ENCODE peak calls at places on chromosomes 16 and 17, in five cellular contexts. One of them, this sample, is unnamed.

GRCh38 chr17:80261159-80261894 is 675 bp downstream of the RNF213 start:
- DNase-seq in stimulated activated naive CD4-positive, alpha-beta T cell: peak; percentile 83
- DNase-seq in MM.1S: peak; percentile 42
- DNase-seq in psoas muscle: peak; percentile 74
- DNase-seq in anterior cingulate cortex: peak; percentile 46
- DNase-seq in this sample: peak; percentile 59

GRCh38 chr17:81550830-81551457 is 1.2 kb downstream of the FAAP100 start:
- DNase-seq in stimulated activated naive CD4-positive, alpha-beta T cell: no peak
- DNase-seq in MM.1S: no peak
- DNase-seq in psoas muscle: peak; percentile 51
- DNase-seq in anterior cingulate cortex: no peak
- DNase-seq in this sample: no peak

GRCh38 chr16:48612621-48613020 is 2.6 kb upstream of the N4BP1 start:
- DNase-seq in stimulated activated naive CD4-positive, alpha-beta T cell: peak; percentile 34
- DNase-seq in MM.1S: peak; percentile 33
- DNase-seq in psoas muscle: no peak
- DNase-seq in anterior cingulate cortex: no peak
- DNase-seq in this sample: no peak

GRCh38 chr17:76371656-76372628 is 12.5 kb upstream of the SPHK1 start:
- DNase-seq in stimulated activated naive CD4-positive, alpha-beta T cell: no peak
- DNase-seq in MM.1S: no peak
- DNase-seq in psoas muscle: no peak
- DNase-seq in anterior cingulate cortex: no peak
- DNase-seq in this sample: no peak

GRCh38 chr17:205176-205538 is 23.7 kb upstream of the DOC2B start:
- DNase-seq in stimulated activated naive CD4-positive, alpha-beta T cell: no peak
- DNase-seq in MM.1S: no peak
- DNase-seq in psoas muscle: peak; percentile 45
- DNase-seq in anterior cingulate cortex: no peak
- DNase-seq in this sample: no peak

GRCh38 chr17:63694229-63694973 is 5.5 kb downstream of the LIMD2 start:
- DNase-seq in stimulated activated naive CD4-positive, alpha-beta T cell: no peak
- DNase-seq in MM.1S: no peak
- DNase-seq in psoas muscle: no peak
- DNase-seq in anterior cingulate cortex: no peak
- DNase-seq in this sample: no peak

GRCh38 chr17:77151236-77151635 is 10.5 kb downstream of the SEC14L1 start:
- DNase-seq in stimulated activated naive CD4-positive, alpha-beta T cell: no peak
- DNase-seq in MM.1S: peak; percentile 5
- DNase-seq in psoas muscle: no peak
- DNase-seq in anterior cingulate cortex: no peak
- DNase-seq in this sample: no peak

GRCh38 chr17:9677411-9677810 is 32.1 kb downstream of the USP43 start:
- DNase-seq in stimulated activated naive CD4-positive, alpha-beta T cell: no peak
- DNase-seq in MM.1S: no peak
- DNase-seq in psoas muscle: no peak
- DNase-seq in anterior cingulate cortex: no peak
- DNase-seq in this sample: no peak

GRCh38 chr17:42669705-42670198 is 7.0 kb downstream of the PLEKHH3 start:
- DNase-seq in stimulated activated naive CD4-positive, alpha-beta T cell: no peak
- DNase-seq in MM.1S: no peak
- DNase-seq in psoas muscle: no peak
- DNase-seq in anterior cingulate cortex: no peak
- DNase-seq in this sample: no peak

GRCh38 chr17:79808763-79809529 is 12.1 kb upstream of the CBX8 start:
- DNase-seq in stimulated activated naive CD4-positive, alpha-beta T cell: no peak
- DNase-seq in MM.1S: peak; percentile 28
- DNase-seq in psoas muscle: no peak
- DNase-seq in anterior cingulate cortex: no peak
- DNase-seq in this sample: peak; percentile 71

GRCh38 chr17:33055746-33056145 is 64.1 kb downstream of the SPACA3 start:
- DNase-seq in stimulated activated naive CD4-positive, alpha-beta T cell: no peak
- DNase-seq in MM.1S: no peak
- DNase-seq in psoas muscle: no peak
- DNase-seq in anterior cingulate cortex: no peak
- DNase-seq in this sample: no peak

GRCh38 chr17:16486373-16487250 is 5.4 kb downstream of the LRRC75A start:
- DNase-seq in stimulated activated naive CD4-positive, alpha-beta T cell: no peak
- DNase-seq in MM.1S: no peak
- DNase-seq in psoas muscle: peak; percentile 93
- DNase-seq in anterior cingulate cortex: peak; percentile 84
- DNase-seq in this sample: peak; percentile 94

GRCh38 chr17:73902416-73903181 is 258.4 kb upstream of the SDK2 start:
- DNase-seq in stimulated activated naive CD4-positive, alpha-beta T cell: no peak
- DNase-seq in MM.1S: peak; percentile 19
- DNase-seq in psoas muscle: no peak
- DNase-seq in anterior cingulate cortex: peak; percentile 6
- DNase-seq in this sample: no peak

GRCh38 chr17:72977768-72978417 is 114.6 kb downstream of the SLC39A11 start:
- DNase-seq in stimulated activated naive CD4-positive, alpha-beta T cell: no peak
- DNase-seq in MM.1S: no peak
- DNase-seq in psoas muscle: no peak
- DNase-seq in anterior cingulate cortex: no peak
- DNase-seq in this sample: peak; percentile 53

GRCh38 chr16:15973997-15974396 is 24.6 kb downstream of the ABCC1 start:
- DNase-seq in stimulated activated naive CD4-positive, alpha-beta T cell: no peak
- DNase-seq in MM.1S: no peak
- DNase-seq in psoas muscle: no peak
- DNase-seq in anterior cingulate cortex: no peak
- DNase-seq in this sample: no peak

GRCh38 chr16:81912395-81912794 is 98.9 kb downstream of the SDR42E1 start:
- DNase-seq in stimulated activated naive CD4-positive, alpha-beta T cell: no peak
- DNase-seq in MM.1S: no peak
- DNase-seq in psoas muscle: no peak
- DNase-seq in anterior cingulate cortex: no peak
- DNase-seq in this sample: no peak

GRCh38 chr17:63961355-63962207 is 11.1 kb downstream of the SCN4A start:
- DNase-seq in stimulated activated naive CD4-positive, alpha-beta T cell: no peak
- DNase-seq in MM.1S: peak; percentile 54
- DNase-seq in psoas muscle: peak; percentile 95
- DNase-seq in anterior cingulate cortex: peak; percentile 23
- DNase-seq in this sample: peak; percentile 70

GRCh38 chr17:66633322-66633965 is 201.5 kb upstream of the CACNG5 start:
- DNase-seq in stimulated activated naive CD4-positive, alpha-beta T cell: no peak
- DNase-seq in MM.1S: no peak
- DNase-seq in psoas muscle: no peak
- DNase-seq in anterior cingulate cortex: no peak
- DNase-seq in this sample: no peak

GRCh38 chr16:21590791-21591190 is 8.6 kb upstream of the METTL9 start:
- DNase-seq in stimulated activated naive CD4-positive, alpha-beta T cell: no peak
- DNase-seq in MM.1S: no peak
- DNase-seq in psoas muscle: no peak
- DNase-seq in anterior cingulate cortex: no peak
- DNase-seq in this sample: no peak

GRCh38 chr16:14462811-14463210 is 167.2 kb downstream of the PARN start:
- DNase-seq in stimulated activated naive CD4-positive, alpha-beta T cell: no peak
- DNase-seq in MM.1S: no peak
- DNase-seq in psoas muscle: no peak
- DNase-seq in anterior cingulate cortex: no peak
- DNase-seq in this sample: no peak

GRCh38 chr17:80779961-80780380 is 211.7 kb upstream of the CHMP6 start:
- DNase-seq in stimulated activated naive CD4-positive, alpha-beta T cell: no peak
- DNase-seq in MM.1S: no peak
- DNase-seq in psoas muscle: no peak
- DNase-seq in anterior cingulate cortex: no peak
- DNase-seq in this sample: no peak